ENCODE peak calls at places on chromosomes 4 and X, in ten cellular contexts. X is NCI-H2171 treated with DMSO at 0.1 percent for 48 hours; Q is tibial nerve; J is T follicular helper cell; L is uterus; A is stimulated activated CD4-positive, alpha-beta T cell treated with anti-CD3 and anti-CD28 coated beads, Interleukin-2, amount 100 ng/mL, for 24 hours; G is fibroblast of the aortic adventitia; P is EH; W is AG10803; Z is NCI-H82. M is an unnamed sample.

GRCh38 chrX:54419559-54420302 is 20.5 kb upstream of the TSR2 start:
- DNase-seq in Z (peak; percentile 13), X (peak; percentile 15), J (no peak), A (no peak), W (no peak), G (no peak), Q (no peak), L (no peak), P (no peak), M (peak; percentile 14)

GRCh38 chr4:136810626-136811025 is 721.7 kb downstream of the PCDH18 start:
- DNase-seq in J (no peak), A (no peak), Q (no peak), X (no peak), L (no peak), G (no peak), P (no peak), Z (no peak), W (no peak), M (no peak)

GRCh38 chrX:38431525-38431924 is 79.1 kb downstream of the OTC start:
- DNase-seq in P (no peak), Q (no peak), L (no peak), W (no peak), J (no peak), A (no peak), X (no peak), G (no peak), Z (no peak), M (no peak)

GRCh38 chrX:81355436-81355835 is 153.5 kb downstream of the SH3BGRL start:
- DNase-seq in P (no peak), Q (no peak), W (no peak), Z (no peak), X (no peak), L (no peak), G (no peak), A (no peak), J (no peak), M (no peak)

GRCh38 chr4:11774346-11774745 is 345.7 kb upstream of the HS3ST1 start:
- DNase-seq in A (no peak), Q (no peak), Z (no peak), J (no peak), P (no peak), X (no peak), L (no peak), G (peak; percentile 78), W (no peak), M (no peak)

GRCh38 chr4:2443061-2443730 is 24.4 kb downstream of the CFAP99 start:
- DNase-seq in Q (no peak), J (no peak), W (no peak), L (no peak), P (no peak), Z (no peak), G (no peak), A (no peak), X (no peak), M (no peak)

GRCh38 chr4:12439633-12440305 is 1011.1 kb upstream of the HS3ST1 start:
- DNase-seq in Q (no peak), J (no peak), W (no peak), Z (no peak), P (no peak), L (no peak), A (no peak), X (no peak), G (peak; percentile 11), M (no peak)

GRCh38 chr4:845233-845835 is 19.4 kb upstream of the CPLX1 start:
- DNase-seq in A (no peak), Z (peak; percentile 37), L (no peak), P (peak; percentile 75), Q (no peak), G (peak; percentile 47), W (peak; percentile 57), X (no peak), J (no peak), M (no peak)